ENCODE peak calls at places on chromosomes 11 and 22, in ten cellular contexts. T is astrocyte of the cerebellum; V is left ventricle myocardium superior; G is GDM1; K is activated CD4-positive, alpha-beta T cell treated with anti-CD3 and anti-CD28 coated beads, Interleukin-2, amount 50 U/mL, for 24 hours; I is psoas muscle; J is Panc1; S is naive thymus-derived CD8-positive, alpha-beta T cell; L is iPS-NIHi11; P is breast epithelium. W is an unnamed sample.

GRCh38 chr11:76614471-76615183 is 55.9 kb downstream of the LRRC32 start:
- DNase-seq in T (peak), V (peak), G (no peak), K (no peak), I (peak), J (no peak), S (no peak), L (no peak), P (no peak), W (no peak)

GRCh38 chr11:61603667-61604066 is 22.8 kb upstream of the SYT7 start:
- DNase-seq in T (no peak), V (no peak), G (no peak), K (no peak), I (no peak), J (no peak), S (no peak), L (peak), P (no peak), W (no peak)

GRCh38 chr11:71086687-71087258 is 165.6 kb downstream of the SHANK2 start:
- DNase-seq in T (no peak), V (no peak), G (no peak), K (no peak), I (no peak), J (no peak), S (no peak), L (peak), P (no peak), W (peak)

GRCh38 chr11:28615542-28615941 is 507.4 kb downstream of the METTL15 start:
- DNase-seq in T (no peak), V (no peak), G (no peak), K (no peak), I (no peak), J (no peak), S (no peak), L (no peak), P (no peak), W (no peak)

GRCh38 chr22:45905326-45905923 is 71.5 kb downstream of the WNT7B start:
- DNase-seq in T (no peak), V (no peak), G (no peak), K (no peak), I (no peak), J (no peak), S (no peak), L (no peak), P (no peak), W (peak)

GRCh38 chr11:29310016-29310415 is 706.8 kb downstream of the KCNA4 start:
- DNase-seq in T (peak), V (no peak), G (no peak), K (no peak), I (no peak), J (no peak), S (no peak), L (no peak), P (no peak), W (no peak)

GRCh38 chr22:27780161-27780575 is 21.4 kb downstream of the MN1 start:
- DNase-seq in T (no peak), V (peak), G (no peak), K (no peak), I (no peak), J (no peak), S (no peak), L (no peak), P (no peak), W (no peak)

GRCh38 chr11:64745523-64746328 is 1.8 kb upstream of the RASGRP2 start:
- DNase-seq in T (no peak), V (peak), G (peak), K (no peak), I (peak), J (no peak), S (peak), L (peak), P (peak), W (peak)

GRCh38 chr11:14443642-14444041 is 56.0 kb downstream of the COPB1 start:
- DNase-seq in T (no peak), V (no peak), G (no peak), K (no peak), I (no peak), J (no peak), S (no peak), L (no peak), P (no peak), W (no peak)

GRCh38 chr22:50671641-50672040 is 982 bp upstream of the SHANK3 start:
- DNase-seq in T (no peak), V (no peak), G (peak), K (no peak), I (no peak), J (no peak), S (no peak), L (peak), P (no peak), W (no peak)

GRCh38 chr11:110759972-110760381 is 47.7 kb upstream of the ARHGAP20 start:
- DNase-seq in T (peak), V (no peak), G (no peak), K (no peak), I (no peak), J (no peak), S (no peak), L (no peak), P (no peak), W (no peak)

GRCh38 chr22:28230682-28231081 is 311.6 kb upstream of the PITPNB start:
- DNase-seq in T (no peak), V (no peak), G (no peak), K (no peak), I (no peak), J (no peak), S (no peak), L (no peak), P (no peak), W (no peak)

GRCh38 chr22:39207141-39208012 is 37.4 kb downstream of the PDGFB start:
- DNase-seq in T (no peak), V (no peak), G (no peak), K (no peak), I (no peak), J (no peak), S (no peak), L (no peak), P (no peak), W (no peak)

GRCh38 chr11:110951041-110951440 is 238.8 kb upstream of the ARHGAP20 start:
- DNase-seq in T (no peak), V (no peak), G (no peak), K (no peak), I (no peak), J (no peak), S (no peak), L (no peak), P (no peak), W (no peak)

GRCh38 chr11:92667446-92668165 is 301.8 kb upstream of the MTNR1B start:
- DNase-seq in T (no peak), V (no peak), G (no peak), K (no peak), I (no peak), J (no peak), S (no peak), L (peak), P (no peak), W (peak)

GRCh38 chr11:68412593-68413475 is 47.7 kb upstream of the PPP6R3 start:
- DNase-seq in T (peak), V (peak), G (no peak), K (no peak), I (peak), J (no peak), S (no peak), L (no peak), P (no peak), W (no peak)